ENCODE peak calls at places on chromosomes 7 and 10, in four cellular contexts. One of them, this sample, is unnamed.
A peak's percentile ranks its signal among the peaks of the same experiment; 100 is the strongest.

GRCh38 chr10:7980196-7980595 is 74.3 kb upstream of the GATA3 start:
- DNase-seq in GM12878: no peak
- DNase-seq in K562: no peak
- DNase-seq in HepG2: no peak
- DNase-seq in this sample: no peak

GRCh38 chr7:64876792-64877713 is 26.0 kb upstream of the ZNF273 start:
- DNase-seq in HepG2: no peak
- DNase-seq in K562: peak; percentile 5
- DNase-seq in GM12878: no peak
- DNase-seq in this sample: no peak

GRCh38 chr10:74750848-74751274 is 75.5 kb upstream of the KAT6B start:
- DNase-seq in HepG2: no peak
- DNase-seq in K562: no peak
- DNase-seq in GM12878: peak; percentile 25
- DNase-seq in this sample: no peak

GRCh38 chr10:62457196-62457595 is 83.0 kb downstream of the ZNF365 start:
- DNase-seq in K562: no peak
- DNase-seq in HepG2: no peak
- DNase-seq in GM12878: no peak
- DNase-seq in this sample: no peak

GRCh38 chr7:142083605-142084004 is 27.9 kb upstream of the MGAM2 start:
- DNase-seq in GM12878: no peak
- DNase-seq in K562: no peak
- DNase-seq in HepG2: no peak
- DNase-seq in this sample: no peak

GRCh38 chr10:27369832-27370231 is 129.2 kb upstream of the ACBD5 start:
- DNase-seq in HepG2: no peak
- DNase-seq in K562: no peak
- DNase-seq in GM12878: no peak
- DNase-seq in this sample: peak; percentile 12

GRCh38 chr10:95399167-95399566 is 108.4 kb upstream of the PDLIM1 start:
- DNase-seq in HepG2: no peak
- DNase-seq in GM12878: no peak
- DNase-seq in K562: no peak
- DNase-seq in this sample: no peak

GRCh38 chr7:150403376-150404171 is 24.4 kb downstream of the ZNF775 start:
- DNase-seq in HepG2: no peak
- DNase-seq in GM12878: no peak
- DNase-seq in K562: no peak
- DNase-seq in this sample: no peak

GRCh38 chr10:93115661-93116383 is 42.1 kb downstream of the CYP26A1 start:
- DNase-seq in HepG2: peak; percentile 63
- DNase-seq in K562: peak; percentile 72
- DNase-seq in GM12878: peak; percentile 32
- DNase-seq in this sample: peak; percentile 65

GRCh38 chr7:81574723-81575326 is 195.0 kb downstream of the HGF start:
- DNase-seq in K562: no peak
- DNase-seq in GM12878: no peak
- DNase-seq in HepG2: no peak
- DNase-seq in this sample: no peak

GRCh38 chr10:124842721-124843120 is 41.1 kb downstream of the ABRAXAS2 start:
- DNase-seq in HepG2: no peak
- DNase-seq in K562: no peak
- DNase-seq in GM12878: no peak
- DNase-seq in this sample: no peak

GRCh38 chr7:82677493-82677892 is 233.9 kb upstream of the CACNA2D1 start:
- DNase-seq in GM12878: no peak
- DNase-seq in K562: no peak
- DNase-seq in HepG2: no peak
- DNase-seq in this sample: no peak

GRCh38 chr7:31850066-31850465 is 163.1 kb downstream of the PPP1R17 start:
- DNase-seq in K562: no peak
- DNase-seq in GM12878: no peak
- DNase-seq in HepG2: no peak
- DNase-seq in this sample: no peak

GRCh38 chr7:16027396-16027795 is 340.9 kb upstream of the MEOX2 start:
- DNase-seq in HepG2: no peak
- DNase-seq in K562: no peak
- DNase-seq in GM12878: no peak
- DNase-seq in this sample: no peak

GRCh38 chr10:91006001-91006751 is 85.3 kb upstream of the ANKRD1 start:
- DNase-seq in GM12878: peak; percentile 80
- DNase-seq in HepG2: peak; percentile 71
- DNase-seq in K562: peak; percentile 45
- DNase-seq in this sample: peak; percentile 33

GRCh38 chr10:44395396-44395795 is 10.5 kb upstream of the CXCL12 start:
- DNase-seq in GM12878: no peak
- DNase-seq in HepG2: no peak
- DNase-seq in K562: no peak
- DNase-seq in this sample: no peak

GRCh38 chr7:153188630-153189029 is 429.1 kb downstream of the ACTR3B start:
- DNase-seq in HepG2: no peak
- DNase-seq in GM12878: no peak
- DNase-seq in K562: no peak
- DNase-seq in this sample: no peak

GRCh38 chr10:103493911-103494877 is 689 bp downstream of the NEURL1 start:
- DNase-seq in K562: no peak
- DNase-seq in GM12878: no peak
- DNase-seq in HepG2: no peak
- DNase-seq in this sample: no peak
- TF ChIP-seq CHD4 in K562: no peak
- TF ChIP-seq CHD4 in GM12878: no peak
- TF ChIP-seq CHD4 in HepG2: no peak
- TF ChIP-seq CHD4 in this sample: no peak

GRCh38 chr7:99244942-99245341 is 27.7 kb upstream of the MYH16 start:
- DNase-seq in HepG2: no peak
- DNase-seq in GM12878: no peak
- DNase-seq in K562: no peak
- DNase-seq in this sample: no peak
- TF ChIP-seq CHD4 in HepG2: no peak
- TF ChIP-seq CHD4 in GM12878: no peak
- TF ChIP-seq CHD4 in K562: no peak
- TF ChIP-seq CHD4 in this sample: no peak

GRCh38 chr10:16915308-16915707 is 98.1 kb upstream of the RSU1 start:
- DNase-seq in HepG2: no peak
- DNase-seq in GM12878: no peak
- DNase-seq in K562: no peak
- DNase-seq in this sample: no peak
- TF ChIP-seq CHD4 in HepG2: no peak
- TF ChIP-seq CHD4 in GM12878: no peak
- TF ChIP-seq CHD4 in K562: no peak
- TF ChIP-seq CHD4 in this sample: no peak

GRCh38 chr7:77566421-77566820 is 29.3 kb downstream of the PTPN12 start:
- DNase-seq in HepG2: no peak
- DNase-seq in K562: no peak
- DNase-seq in GM12878: no peak
- DNase-seq in this sample: no peak

GRCh38 chr7:77570330-77571011 is 33.4 kb downstream of the PTPN12 start:
- DNase-seq in HepG2: peak; percentile 41
- DNase-seq in K562: no peak
- DNase-seq in GM12878: no peak
- DNase-seq in this sample: no peak

GRCh38 chr7:77571791-77572190 is 34.7 kb downstream of the PTPN12 start:
- DNase-seq in HepG2: no peak
- DNase-seq in GM12878: no peak
- DNase-seq in K562: no peak
- DNase-seq in this sample: no peak

GRCh38 chr7:77565917-77566316 is 28.8 kb downstream of the PTPN12 start:
- DNase-seq in HepG2: no peak
- DNase-seq in GM12878: no peak
- DNase-seq in K562: no peak
- DNase-seq in this sample: no peak

GRCh38 chr7:77569514-77570232 is 32.6 kb downstream of the PTPN12 start:
- DNase-seq in GM12878: no peak
- DNase-seq in K562: no peak
- DNase-seq in HepG2: no peak
- DNase-seq in this sample: no peak
- TF ChIP-seq CHD4 in GM12878: no peak
- TF ChIP-seq CHD4 in K562: no peak
- TF ChIP-seq CHD4 in HepG2: no peak
- TF ChIP-seq CHD4 in this sample: no peak

DNA sequence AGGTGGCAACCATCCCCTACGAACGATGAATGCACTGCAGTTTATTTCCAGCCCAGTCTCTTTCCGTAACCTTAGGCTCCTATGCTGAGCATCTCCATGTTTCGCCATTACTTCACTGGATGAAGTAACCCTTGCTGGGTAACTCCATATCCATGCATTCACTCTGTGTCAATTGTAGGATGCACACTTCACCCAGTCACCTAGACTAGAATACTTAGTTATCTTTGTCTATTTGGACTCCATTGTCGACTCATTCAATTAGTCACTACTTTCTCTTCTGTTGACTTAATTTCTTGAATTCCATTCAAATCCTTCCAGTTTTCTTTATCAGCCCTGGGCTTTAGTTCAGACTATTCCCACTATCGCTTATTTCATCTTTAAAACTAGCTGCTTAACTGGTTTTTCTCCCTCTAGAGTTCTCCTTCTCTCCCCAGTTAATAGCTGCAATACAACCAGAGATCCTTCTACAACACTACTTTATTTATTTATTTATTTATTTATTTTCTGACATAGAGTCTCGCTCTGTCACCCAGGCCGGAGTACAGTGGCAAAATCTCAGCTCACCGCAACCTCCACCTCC is 111.3 kb upstream of the TNS3 start:
- DNase-seq in HepG2: no peak
- DNase-seq in K562: no peak
- DNase-seq in GM12878: no peak
- DNase-seq in this sample: no peak
- TF ChIP-seq CHD4 in HepG2: no peak
- TF ChIP-seq CHD4 in K562: no peak
- TF ChIP-seq CHD4 in GM12878: no peak
- TF ChIP-seq CHD4 in this sample: no peak